ENCODE peak calls at places on chromosomes 12 and 14, in seven cellular contexts. G is astrocyte of the spinal cord; E is hypothalamus; O is stimulated activated naive B cell treated with anti-CD40 and anti-IgM and Interleukin-4, amounts not matched to agents 10 μg/mL and 1 μg/mL and 100 μg/mL, for 72 hours; K is ELR; Q is myocyte; V is Right ventricle myocardium superior. M is an unnamed sample.

GRCh38 chr12:29317556-29318363 is 63.2 kb downstream of the ERGIC2 start:
- DNase-seq in G (peak), E (peak), O (peak), K (peak), Q (peak), V (peak), M (no peak)

GRCh38 chr12:21183721-21184275 is 52.8 kb downstream of the SLCO1B1 start:
- DNase-seq in G (peak), E (no peak), O (no peak), K (peak), Q (no peak), V (no peak), M (no peak)

GRCh38 chr14:88233915-88234314 is 89.2 kb downstream of the KCNK10 start:
- DNase-seq in G (no peak), E (no peak), O (no peak), K (peak), Q (no peak), V (no peak), M (no peak)

GRCh38 chr12:113997365-113997764 is 31.2 kb upstream of the RBM19 start:
- DNase-seq in G (no peak), E (no peak), O (no peak), K (no peak), Q (no peak), V (no peak), M (no peak)

GRCh38 chr14:34374998-34375740 is 86.9 kb downstream of the SPTSSA start:
- DNase-seq in G (no peak), E (no peak), O (no peak), K (peak), Q (no peak), V (no peak), M (no peak)

GRCh38 chr14:82420874-82421273 is 887.2 kb upstream of the SEL1L start:
- DNase-seq in G (no peak), E (no peak), O (no peak), K (no peak), Q (no peak), V (no peak), M (no peak)

GRCh38 chr14:92928258-92928629 is 5.3 kb downstream of the CHGA start:
- DNase-seq in G (no peak), E (no peak), O (no peak), K (no peak), Q (no peak), V (no peak), M (no peak)

GRCh38 chr12:93029091-93029490 is 100.0 kb upstream of the EEA1 start:
- DNase-seq in G (no peak), E (no peak), O (no peak), K (no peak), Q (peak), V (peak), M (no peak)

GRCh38 chr14:41604793-41605534 is 1.7 kb upstream of the LRFN5 start:
- DNase-seq in G (peak), E (peak), O (no peak), K (peak), Q (no peak), V (peak), M (peak)

GRCh38 chr12:50088577-50089335 is 3.6 kb downstream of the SMARCD1 start:
- DNase-seq in G (peak), E (peak), O (peak), K (peak), Q (peak), V (no peak), M (no peak)

GRCh38 chr12:94592080-94592479 is 58.3 kb downstream of the TMCC3 start:
- DNase-seq in G (no peak), E (no peak), O (no peak), K (no peak), Q (no peak), V (no peak), M (no peak)

GRCh38 chr12:50282581-50283229 is 615 bp downstream of the LIMA1 start:
- DNase-seq in G (peak), E (no peak), O (no peak), K (peak), Q (peak), V (no peak), M (no peak)

GRCh38 chr14:104118006-104118844 is 20.2 kb upstream of the KIF26A start:
- DNase-seq in G (no peak), E (no peak), O (no peak), K (no peak), Q (no peak), V (peak), M (peak)

GRCh38 chr12:92928431-92928961 is 599 bp downstream of the EEA1 start:
- DNase-seq in G (no peak), E (peak), O (peak), K (peak), Q (peak), V (peak), M (peak)

GRCh38 chr12:59452259-59452658 is 143.6 kb upstream of the SLC16A7 start:
- DNase-seq in G (peak), E (no peak), O (no peak), K (peak), Q (peak), V (no peak), M (no peak)

GRCh38 chr12:59396519-59396918 is 199.3 kb upstream of the SLC16A7 start:
- DNase-seq in G (no peak), E (no peak), O (no peak), K (no peak), Q (peak), V (no peak), M (no peak)

GRCh38 chr14:68685419-68686211 is 107.3 kb downstream of the ZFP36L1 start:
- DNase-seq in G (peak), E (no peak), O (peak), K (peak), Q (peak), V (no peak), M (no peak)

GRCh38 chr12:100860611-100861010 is 66.0 kb downstream of the ANO4 start:
- DNase-seq in G (peak), E (no peak), O (no peak), K (no peak), Q (no peak), V (no peak), M (no peak)

GRCh38 chr12:47277972-47278448 is 198.3 kb upstream of the AMIGO2 start:
- DNase-seq in G (peak), E (no peak), O (no peak), K (peak), Q (peak), V (no peak), M (no peak)

GRCh38 chr12:58745348-58746125 is 174.8 kb downstream of the LRIG3 start:
- DNase-seq in G (no peak), E (no peak), O (no peak), K (no peak), Q (no peak), V (no peak), M (no peak)

GRCh38 chr14:80850197-80850814 is 91.2 kb downstream of the CEP128 start:
- DNase-seq in G (peak), E (no peak), O (no peak), K (peak), Q (peak), V (no peak), M (no peak)

GRCh38 chr14:72740966-72741835 is 152.7 kb downstream of the DPF3 start:
- DNase-seq in G (no peak), E (no peak), O (no peak), K (no peak), Q (no peak), V (no peak), M (no peak)

GRCh38 chr14:80658733-80659132 is 282.8 kb downstream of the CEP128 start:
- DNase-seq in G (no peak), E (no peak), O (no peak), K (no peak), Q (peak), V (no peak), M (no peak)

GRCh38 chr12:106955377-106956047 is at the start of gene TMEM263:
- DNase-seq in G (peak), E (peak), O (peak), K (peak), Q (peak), V (peak), M (peak)

GRCh38 chr12:89880695-89881350 is 172.2 kb upstream of the ATP2B1 start:
- DNase-seq in G (no peak), E (no peak), O (peak), K (no peak), Q (no peak), V (no peak), M (no peak)

GRCh38 chr12:131370791-131371579 is 339.9 kb upstream of the SFSWAP start:
- DNase-seq in G (no peak), E (no peak), O (no peak), K (no peak), Q (no peak), V (no peak), M (no peak)

GRCh38 chr12:54229624-54230212 is 40.9 kb upstream of the SMUG1 start:
- DNase-seq in G (peak), E (no peak), O (no peak), K (peak), Q (peak), V (no peak), M (no peak)

GRCh38 chr12:129535351-129535750 is 368.5 kb downstream of the TMEM132D start:
- DNase-seq in G (no peak), E (no peak), O (no peak), K (no peak), Q (no peak), V (no peak), M (no peak)

GRCh38 chr14:102731101-102731870 is 46.0 kb upstream of the TRAF3 start:
- DNase-seq in G (no peak), E (no peak), O (no peak), K (no peak), Q (peak), V (no peak), M (peak)

GRCh38 chr12:98758331-98758730 is 113.2 kb downstream of the APAF1 start:
- DNase-seq in G (peak), E (peak), O (no peak), K (no peak), Q (no peak), V (peak), M (no peak)

GRCh38 chr12:127761880-127762279 is 505.1 kb upstream of the TMEM132C start:
- DNase-seq in G (no peak), E (peak), O (no peak), K (no peak), Q (no peak), V (no peak), M (no peak)

GRCh38 chr14:103808403-103809001 is 38.9 kb downstream of the PPP1R13B start:
- DNase-seq in G (peak), E (peak), O (peak), K (peak), Q (peak), V (peak), M (peak)

GRCh38 chr12:121009744-121010143 is 6.5 kb downstream of the C12orf43 start:
- DNase-seq in G (peak), E (peak), O (no peak), K (peak), Q (peak), V (no peak), M (no peak)

GRCh38 chr12:109449845-109450532 is 27.1 kb downstream of the KCTD10 start:
- DNase-seq in G (no peak), E (no peak), O (no peak), K (no peak), Q (no peak), V (no peak), M (no peak)

GRCh38 chr12:77324763-77325468 is 259.5 kb upstream of the E2F7 start:
- DNase-seq in G (peak), E (peak), O (no peak), K (peak), Q (peak), V (peak), M (peak)

GRCh38 chr14:91158091-91158790 is 44.4 kb downstream of the DGLUCY start:
- DNase-seq in G (no peak), E (no peak), O (no peak), K (no peak), Q (peak), V (peak), M (peak)

GRCh38 chr12:19752712-19753111 is 313.4 kb downstream of the AEBP2 start:
- DNase-seq in G (no peak), E (no peak), O (no peak), K (no peak), Q (no peak), V (no peak), M (no peak)

GRCh38 chr12:22340143-22340542 is 5.6 kb upstream of the ST8SIA1 start:
- DNase-seq in G (no peak), E (no peak), O (no peak), K (no peak), Q (no peak), V (peak), M (peak)

GRCh38 chr12:66240106-66240820 is 51.2 kb downstream of the IRAK3 start:
- DNase-seq in G (no peak), E (no peak), O (no peak), K (no peak), Q (no peak), V (no peak), M (no peak)

M was measured in kidney.